ENCODE peak calls at places on chromosomes 11 and 22, in eight cellular contexts. One of them, this sample, is unnamed.

GRCh38 chr22:23313791-23314567 is 133.7 kb downstream of the BCR start:
- DNase-seq in AG10803: no peak
- DNase-seq in activated CD8-positive, alpha-beta T cell treated with anti-CD3 and anti-CD28 coated beads for 36 hours: no peak
- DNase-seq in MM.1S: no peak
- DNase-seq in AG04449: no peak
- DNase-seq in cardiac muscle cell: no peak
- DNase-seq in right lobe of liver: no peak
- DNase-seq in AG04450: no peak
- DNase-seq in this sample: no peak

GRCh38 chr11:37830532-37830931 is 1232.5 kb upstream of the RAG2 start:
- DNase-seq in activated CD8-positive, alpha-beta T cell treated with anti-CD3 and anti-CD28 coated beads for 36 hours: no peak
- DNase-seq in cardiac muscle cell: no peak
- DNase-seq in right lobe of liver: no peak
- DNase-seq in AG10803: no peak
- DNase-seq in AG04449: no peak
- DNase-seq in MM.1S: peak; percentile 88
- DNase-seq in AG04450: no peak
- DNase-seq in this sample: no peak

GRCh38 chr11:32310218-32310601 is 125.1 kb downstream of the WT1 start:
- DNase-seq in AG04449: no peak
- DNase-seq in cardiac muscle cell: no peak
- DNase-seq in activated CD8-positive, alpha-beta T cell treated with anti-CD3 and anti-CD28 coated beads for 36 hours: no peak
- DNase-seq in MM.1S: no peak
- DNase-seq in right lobe of liver: no peak
- DNase-seq in AG10803: peak; percentile 9
- DNase-seq in AG04450: no peak
- DNase-seq in this sample: no peak

GRCh38 chr11:124511739-124512138 is 31.7 kb downstream of the OR8B12 start:
- DNase-seq in cardiac muscle cell: no peak
- DNase-seq in right lobe of liver: no peak
- DNase-seq in AG10803: no peak
- DNase-seq in MM.1S: no peak
- DNase-seq in AG04449: no peak
- DNase-seq in activated CD8-positive, alpha-beta T cell treated with anti-CD3 and anti-CD28 coated beads for 36 hours: no peak
- DNase-seq in AG04450: no peak
- DNase-seq in this sample: no peak

GRCh38 chr11:33375236-33375635 is 118.1 kb downstream of the HIPK3 start:
- DNase-seq in right lobe of liver: no peak
- DNase-seq in AG04449: no peak
- DNase-seq in MM.1S: no peak
- DNase-seq in AG10803: no peak
- DNase-seq in activated CD8-positive, alpha-beta T cell treated with anti-CD3 and anti-CD28 coated beads for 36 hours: no peak
- DNase-seq in AG04450: no peak
- DNase-seq in cardiac muscle cell: no peak
- DNase-seq in this sample: no peak

GRCh38 chr11:116427903-116428637 is 344.7 kb downstream of the BUD13 start:
- DNase-seq in AG04450: no peak
- DNase-seq in activated CD8-positive, alpha-beta T cell treated with anti-CD3 and anti-CD28 coated beads for 36 hours: no peak
- DNase-seq in right lobe of liver: no peak
- DNase-seq in cardiac muscle cell: peak; percentile 64
- DNase-seq in MM.1S: no peak
- DNase-seq in AG10803: no peak
- DNase-seq in AG04449: no peak
- DNase-seq in this sample: no peak

GRCh38 chr11:69657456-69657910 is 16.5 kb downstream of the CCND1 start:
- DNase-seq in activated CD8-positive, alpha-beta T cell treated with anti-CD3 and anti-CD28 coated beads for 36 hours: no peak
- DNase-seq in AG10803: no peak
- DNase-seq in AG04450: no peak
- DNase-seq in cardiac muscle cell: no peak
- DNase-seq in right lobe of liver: no peak
- DNase-seq in MM.1S: no peak
- DNase-seq in AG04449: no peak
- DNase-seq in this sample: no peak

GRCh38 chr22:34105461-34106062 is 185.3 kb upstream of the LARGE1 start:
- DNase-seq in AG10803: no peak
- DNase-seq in AG04450: no peak
- DNase-seq in MM.1S: peak; percentile 16
- DNase-seq in AG04449: no peak
- DNase-seq in right lobe of liver: peak; percentile 70
- DNase-seq in cardiac muscle cell: peak; percentile 69
- DNase-seq in activated CD8-positive, alpha-beta T cell treated with anti-CD3 and anti-CD28 coated beads for 36 hours: peak; percentile 35
- DNase-seq in this sample: no peak

GRCh38 chr11:125625594-125626380 is 824 bp downstream of the CHEK1 start:
- DNase-seq in right lobe of liver: peak; percentile 89
- DNase-seq in cardiac muscle cell: peak; percentile 93
- DNase-seq in AG04449: no peak
- DNase-seq in activated CD8-positive, alpha-beta T cell treated with anti-CD3 and anti-CD28 coated beads for 36 hours: peak; percentile 90
- DNase-seq in MM.1S: peak; percentile 92
- DNase-seq in AG10803: peak; percentile 85
- DNase-seq in AG04450: peak; percentile 59
- DNase-seq in this sample: peak; percentile 85

GRCh38 chr11:75563978-75564552 is 2.0 kb downstream of the SERPINH1 start:
- DNase-seq in right lobe of liver: no peak
- DNase-seq in MM.1S: no peak
- DNase-seq in AG04450: peak; percentile 74
- DNase-seq in AG10803: peak; percentile 90
- DNase-seq in cardiac muscle cell: peak; percentile 82
- DNase-seq in AG04449: peak; percentile 67
- DNase-seq in activated CD8-positive, alpha-beta T cell treated with anti-CD3 and anti-CD28 coated beads for 36 hours: no peak
- DNase-seq in this sample: peak; percentile 88

GRCh38 chr22:17106161-17106784 is 14.9 kb downstream of the TMEM121B start:
- DNase-seq in right lobe of liver: no peak
- DNase-seq in cardiac muscle cell: no peak
- DNase-seq in AG04449: no peak
- DNase-seq in AG04450: no peak
- DNase-seq in AG10803: no peak
- DNase-seq in MM.1S: no peak
- DNase-seq in activated CD8-positive, alpha-beta T cell treated with anti-CD3 and anti-CD28 coated beads for 36 hours: no peak
- DNase-seq in this sample: no peak
- TF ChIP-seq CTCF in right lobe of liver: no peak
- TF ChIP-seq CTCF in cardiac muscle cell: no peak
- TF ChIP-seq CTCF in AG04449: no peak
- TF ChIP-seq CTCF in AG04450: no peak
- TF ChIP-seq CTCF in AG10803: no peak
- TF ChIP-seq CTCF in MM.1S: peak; percentile 19
- TF ChIP-seq CTCF in activated CD8-positive, alpha-beta T cell treated with anti-CD3 and anti-CD28 coated beads for 36 hours: peak; percentile 16
- TF ChIP-seq CTCF in this sample: peak; percentile 22

GRCh38 chr11:66543263-66544107 is 2.4 kb downstream of the ZDHHC24 start:
- DNase-seq in MM.1S: no peak
- DNase-seq in AG04450: no peak
- DNase-seq in cardiac muscle cell: no peak
- DNase-seq in activated CD8-positive, alpha-beta T cell treated with anti-CD3 and anti-CD28 coated beads for 36 hours: peak; percentile 86
- DNase-seq in right lobe of liver: no peak
- DNase-seq in AG10803: no peak
- DNase-seq in AG04449: no peak
- DNase-seq in this sample: no peak
- TF ChIP-seq CTCF in MM.1S: no peak
- TF ChIP-seq CTCF in AG04450: peak; percentile 73
- TF ChIP-seq CTCF in cardiac muscle cell: peak; percentile 70
- TF ChIP-seq CTCF in activated CD8-positive, alpha-beta T cell treated with anti-CD3 and anti-CD28 coated beads for 36 hours: peak; percentile 64
- TF ChIP-seq CTCF in right lobe of liver: peak; percentile 23
- TF ChIP-seq CTCF in AG10803: peak; percentile 28
- TF ChIP-seq CTCF in AG04449: peak; percentile 83
- TF ChIP-seq CTCF in this sample: peak; percentile 28

GRCh38 chr22:44729391-44730012 is 22.9 kb upstream of the ARHGAP8 start:
- DNase-seq in AG10803: peak; percentile 71
- DNase-seq in cardiac muscle cell: no peak
- DNase-seq in AG04449: no peak
- DNase-seq in MM.1S: no peak
- DNase-seq in activated CD8-positive, alpha-beta T cell treated with anti-CD3 and anti-CD28 coated beads for 36 hours: peak; percentile 59
- DNase-seq in AG04450: no peak
- DNase-seq in right lobe of liver: peak; percentile 45
- DNase-seq in this sample: peak; percentile 47
- TF ChIP-seq CTCF in AG10803: peak; percentile 36
- TF ChIP-seq CTCF in cardiac muscle cell: peak; percentile 45
- TF ChIP-seq CTCF in AG04449: peak; percentile 56
- TF ChIP-seq CTCF in MM.1S: no peak
- TF ChIP-seq CTCF in activated CD8-positive, alpha-beta T cell treated with anti-CD3 and anti-CD28 coated beads for 36 hours: no peak
- TF ChIP-seq CTCF in AG04450: peak; percentile 57
- TF ChIP-seq CTCF in right lobe of liver: no peak
- TF ChIP-seq CTCF in this sample: peak; percentile 61

GRCh38 chr11:46277313-46277622 is 194 bp upstream of the CREB3L1 start:
- DNase-seq in right lobe of liver: no peak
- DNase-seq in cardiac muscle cell: peak; percentile 89
- DNase-seq in AG04449: no peak
- DNase-seq in AG04450: no peak
- DNase-seq in AG10803: no peak
- DNase-seq in MM.1S: no peak
- DNase-seq in activated CD8-positive, alpha-beta T cell treated with anti-CD3 and anti-CD28 coated beads for 36 hours: no peak
- DNase-seq in this sample: peak; percentile 47

GRCh38 chr11:46279393-46280099 is 2.1 kb downstream of the CREB3L1 start:
- DNase-seq in cardiac muscle cell: no peak
- DNase-seq in activated CD8-positive, alpha-beta T cell treated with anti-CD3 and anti-CD28 coated beads for 36 hours: no peak
- DNase-seq in MM.1S: no peak
- DNase-seq in AG04449: no peak
- DNase-seq in AG10803: peak; percentile 76
- DNase-seq in AG04450: no peak
- DNase-seq in right lobe of liver: no peak
- DNase-seq in this sample: peak; percentile 60

GRCh38 chr11:46275964-46276641 is 1.4 kb upstream of the CREB3L1 start:
- DNase-seq in AG10803: no peak
- DNase-seq in right lobe of liver: no peak
- DNase-seq in cardiac muscle cell: no peak
- DNase-seq in AG04450: no peak
- DNase-seq in activated CD8-positive, alpha-beta T cell treated with anti-CD3 and anti-CD28 coated beads for 36 hours: no peak
- DNase-seq in AG04449: no peak
- DNase-seq in MM.1S: no peak
- DNase-seq in this sample: no peak

GRCh38 chr11:46277623-46278386 is at the start of gene CREB3L1:
- DNase-seq in cardiac muscle cell: peak; percentile 52
- DNase-seq in activated CD8-positive, alpha-beta T cell treated with anti-CD3 and anti-CD28 coated beads for 36 hours: no peak
- DNase-seq in AG10803: peak; percentile 67
- DNase-seq in MM.1S: no peak
- DNase-seq in right lobe of liver: no peak
- DNase-seq in AG04449: no peak
- DNase-seq in AG04450: no peak
- DNase-seq in this sample: no peak

GRCh38 chr11:46278387-46279173 is 1.1 kb downstream of the CREB3L1 start:
- DNase-seq in right lobe of liver: no peak
- DNase-seq in cardiac muscle cell: peak; percentile 81
- DNase-seq in MM.1S: no peak
- DNase-seq in AG04449: no peak
- DNase-seq in activated CD8-positive, alpha-beta T cell treated with anti-CD3 and anti-CD28 coated beads for 36 hours: peak; percentile 64
- DNase-seq in AG04450: no peak
- DNase-seq in AG10803: peak; percentile 60
- DNase-seq in this sample: peak; percentile 54
- TF ChIP-seq CTCF in right lobe of liver: peak; percentile 19
- TF ChIP-seq CTCF in cardiac muscle cell: peak; percentile 80
- TF ChIP-seq CTCF in MM.1S: peak; percentile 6
- TF ChIP-seq CTCF in AG04449: peak; percentile 90
- TF ChIP-seq CTCF in activated CD8-positive, alpha-beta T cell treated with anti-CD3 and anti-CD28 coated beads for 36 hours: peak; percentile 55
- TF ChIP-seq CTCF in AG04450: peak; percentile 83
- TF ChIP-seq CTCF in AG10803: peak; percentile 66
- TF ChIP-seq CTCF in this sample: peak; percentile 90

DNA sequence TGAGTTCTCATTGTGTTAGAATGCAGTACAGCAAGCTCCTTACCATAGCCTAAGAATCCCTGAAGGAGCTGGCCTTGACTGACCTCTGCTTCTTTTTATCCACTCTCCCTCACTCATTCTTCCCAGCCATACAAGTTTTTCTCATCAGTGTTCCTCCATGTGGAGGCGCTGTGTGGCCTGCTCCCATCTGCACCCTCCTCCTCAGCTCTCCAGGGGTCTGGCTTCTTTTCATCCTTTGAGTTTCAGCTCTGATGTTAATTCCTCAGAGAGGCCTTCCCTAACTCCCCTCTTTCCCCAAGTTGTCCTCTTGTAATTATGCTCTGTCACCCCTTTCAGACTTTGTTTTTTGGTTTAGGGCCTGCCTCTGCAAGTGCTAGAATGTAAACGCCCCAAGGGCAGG is 144.8 kb downstream of the WNT7B start:
- DNase-seq in AG04450: no peak
- DNase-seq in activated CD8-positive, alpha-beta T cell treated with anti-CD3 and anti-CD28 coated beads for 36 hours: no peak
- DNase-seq in cardiac muscle cell: no peak
- DNase-seq in right lobe of liver: no peak
- DNase-seq in MM.1S: no peak
- DNase-seq in AG10803: no peak
- DNase-seq in AG04449: no peak
- DNase-seq in this sample: no peak
- TF ChIP-seq CTCF in AG04450: no peak
- TF ChIP-seq CTCF in activated CD8-positive, alpha-beta T cell treated with anti-CD3 and anti-CD28 coated beads for 36 hours: no peak
- TF ChIP-seq CTCF in cardiac muscle cell: no peak
- TF ChIP-seq CTCF in right lobe of liver: no peak
- TF ChIP-seq CTCF in MM.1S: no peak
- TF ChIP-seq CTCF in AG10803: no peak
- TF ChIP-seq CTCF in AG04449: peak; percentile 5
- TF ChIP-seq CTCF in this sample: peak; percentile 47

DNA sequence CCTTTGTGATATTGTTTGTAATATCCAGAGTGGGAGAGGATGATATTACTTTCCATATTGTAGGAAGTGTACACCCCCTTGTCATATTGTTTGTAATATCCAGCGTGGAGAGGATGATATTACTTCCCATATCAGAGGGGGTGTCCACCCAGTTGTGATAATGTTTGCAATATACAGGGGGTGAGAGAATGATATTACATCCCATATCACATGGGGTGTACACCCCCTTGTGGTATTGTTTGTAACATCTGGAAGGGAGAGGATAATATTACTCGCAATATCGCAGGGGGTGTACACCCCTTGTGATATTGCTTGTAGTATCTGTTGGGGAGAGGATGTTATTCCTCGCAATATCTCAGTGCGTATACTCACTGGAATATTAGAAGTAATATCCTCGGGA is 61.5 kb downstream of the PRSS23 start:
- DNase-seq in right lobe of liver: no peak
- DNase-seq in AG04450: no peak
- DNase-seq in MM.1S: no peak
- DNase-seq in activated CD8-positive, alpha-beta T cell treated with anti-CD3 and anti-CD28 coated beads for 36 hours: no peak
- DNase-seq in AG04449: no peak
- DNase-seq in cardiac muscle cell: no peak
- DNase-seq in AG10803: no peak
- DNase-seq in this sample: no peak
- TF ChIP-seq CTCF in right lobe of liver: no peak
- TF ChIP-seq CTCF in AG04450: no peak
- TF ChIP-seq CTCF in MM.1S: peak; percentile 4
- TF ChIP-seq CTCF in activated CD8-positive, alpha-beta T cell treated with anti-CD3 and anti-CD28 coated beads for 36 hours: no peak
- TF ChIP-seq CTCF in AG04449: no peak
- TF ChIP-seq CTCF in cardiac muscle cell: no peak
- TF ChIP-seq CTCF in AG10803: no peak
- TF ChIP-seq CTCF in this sample: peak; percentile 54

DNA sequence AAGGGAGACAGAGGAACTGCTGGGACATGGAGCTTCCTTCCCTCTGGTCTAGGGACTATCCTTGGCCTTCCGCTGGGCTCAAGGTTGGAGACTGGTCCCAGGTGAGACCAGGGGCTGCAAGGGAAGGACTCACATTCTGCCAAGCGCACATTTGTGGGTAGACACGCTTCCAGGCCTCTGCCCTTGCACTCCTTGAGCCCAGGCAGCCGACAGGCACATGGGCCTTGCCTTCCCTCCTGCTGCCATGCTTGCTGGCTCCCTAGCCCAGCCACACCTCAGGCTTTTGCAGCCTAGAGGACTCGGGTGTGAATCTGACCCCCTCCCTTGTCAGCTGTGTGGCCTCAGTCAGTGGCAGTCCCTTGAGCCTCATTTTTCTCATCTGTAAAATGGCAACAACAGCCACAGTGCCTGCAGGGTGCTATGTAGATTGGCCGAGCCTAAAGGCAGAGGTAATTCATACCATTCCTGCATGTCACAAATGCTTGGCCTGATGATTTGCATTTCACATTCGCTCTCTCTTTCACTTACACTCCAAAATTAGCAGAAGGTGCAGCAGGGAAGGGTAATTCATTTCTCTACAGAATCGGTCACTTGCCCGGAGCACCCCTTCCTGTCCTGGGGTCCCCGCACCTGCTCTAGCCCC is 57.6 kb upstream of the NECTIN1 start:
- DNase-seq in AG04449: no peak
- DNase-seq in MM.1S: no peak
- DNase-seq in AG04450: no peak
- DNase-seq in activated CD8-positive, alpha-beta T cell treated with anti-CD3 and anti-CD28 coated beads for 36 hours: no peak
- DNase-seq in AG10803: no peak
- DNase-seq in cardiac muscle cell: no peak
- DNase-seq in right lobe of liver: no peak
- DNase-seq in this sample: no peak
- TF ChIP-seq CTCF in AG04449: no peak
- TF ChIP-seq CTCF in MM.1S: no peak
- TF ChIP-seq CTCF in AG04450: no peak
- TF ChIP-seq CTCF in activated CD8-positive, alpha-beta T cell treated with anti-CD3 and anti-CD28 coated beads for 36 hours: no peak
- TF ChIP-seq CTCF in AG10803: no peak
- TF ChIP-seq CTCF in cardiac muscle cell: no peak
- TF ChIP-seq CTCF in right lobe of liver: no peak
- TF ChIP-seq CTCF in this sample: no peak

This sample was measured in HFFc6.